ENCODE peak calls at places on chromosomes 2 and 18, in four cellular contexts. R is body of pancreas, Y is heart right ventricle, K is heart left ventricle. W is an unnamed sample.

GRCh38 chr2:224751996-224752698 is 36.0 kb upstream of the CCDC195 start:
- ATAC-seq in R (no peak), K (no peak), Y (no peak), W (no peak)

GRCh38 chr2:75503048-75503607 is 57.6 kb downstream of the EVA1A start:
- ATAC-seq in K (peak; percentile 68), R (no peak), Y (peak; percentile 84), W (no peak)

GRCh38 chr2:15588329-15588919 is 3.2 kb upstream of the DDX1 start:
- ATAC-seq in R (no peak), Y (no peak), K (no peak), W (no peak)

GRCh38 chr2:24045511-24046508 is 1.4 kb downstream of the WDCP start:
- ATAC-seq in Y (no peak), K (no peak), R (no peak), W (no peak)

GRCh38 chr2:229900012-229900411 is 21.8 kb downstream of the TRIP12 start:
- ATAC-seq in K (no peak), Y (no peak), R (no peak), W (no peak)

GRCh38 chr2:109396338-109397180 is 217.2 kb downstream of the SEPTIN10 start:
- ATAC-seq in K (no peak), R (no peak), Y (peak; percentile 23), W (no peak)

GRCh38 chr2:211371465-211371864 is 815.1 kb downstream of the CPS1 start:
- ATAC-seq in K (no peak), R (no peak), Y (no peak), W (no peak)

GRCh38 chr18:32300914-32301313 is 111.1 kb downstream of the MEP1B start:
- ATAC-seq in R (no peak), Y (no peak), K (peak; percentile 45), W (no peak)

GRCh38 chr18:9851511-9851910 is 34.3 kb upstream of the TXNDC2 start:
- ATAC-seq in K (no peak), R (no peak), Y (no peak), W (peak; percentile 36)

GRCh38 chr2:191691016-191691725 is 13.2 kb downstream of the NABP1 start:
- ATAC-seq in K (peak; percentile 84), R (peak; percentile 86), Y (peak; percentile 62), W (peak; percentile 63)

GRCh38 chr2:185813707-185814106 is 75.1 kb downstream of the FSIP2 start:
- ATAC-seq in R (peak; percentile 64), K (no peak), Y (no peak), W (no peak)

GRCh38 chr2:60539177-60539576 is 14.3 kb downstream of the BCL11A start:
- ATAC-seq in R (peak; percentile 73), Y (peak; percentile 62), K (peak; percentile 35), W (no peak)

GRCh38 chr18:62282188-62282629 is 42.9 kb upstream of the TNFRSF11A start:
- ATAC-seq in Y (no peak), K (no peak), R (no peak), W (no peak)